ENCODE peak calls at places on chromosomes 12 and 14, in eight cellular contexts. L, M, Q, F, R, Z, V and G are unnamed samples. For H3K4me1, the result is how much of the 10 kb centered on the place peaks cover.

GRCh38 chr12:53995311-53996187 is 4.4 kb upstream of the HOXC9 start:
- DNase-seq in L (peak), M (no peak), Q (peak), F (peak), R (peak), Z (no peak), V (peak), G (peak)

GRCh38 chr12:106138646-106139421 is at the start of gene NUAK1:
- DNase-seq in L (peak), M (peak), Q (peak), F (peak), R (peak), Z (peak), V (peak), G (peak)

GRCh38 chr12:120628919-120629318 is 11.5 kb upstream of the CABP1 start:
- DNase-seq in L (no peak), M (peak), Q (no peak), F (no peak), R (no peak), Z (peak), V (peak), G (no peak)

GRCh38 chr12:50157259-50157658 is 9.9 kb downstream of the CERS5 start:
- DNase-seq in L (no peak), M (no peak), Q (peak), F (no peak), R (no peak), Z (no peak), V (no peak), G (no peak)

GRCh38 chr12:42299392-42300308 is 26.2 kb downstream of the ZCRB1 start:
- DNase-seq in L (no peak), M (no peak), Q (no peak), F (peak), R (no peak), Z (no peak), V (no peak), G (peak)

GRCh38 chr12:119780786-119781434 is 96.2 kb downstream of the CIT start:
- DNase-seq in L (peak), M (peak), Q (peak), F (peak), R (peak), Z (peak), V (peak), G (peak)

GRCh38 chr14:67269338-67270060 is 28.3 kb downstream of the PALS1 start:
- DNase-seq in L (no peak), M (no peak), Q (peak), F (no peak), R (no peak), Z (peak), V (no peak), G (peak)

GRCh38 chr12:11621797-11622423 is 27.6 kb upstream of the ETV6 start:
- DNase-seq in L (no peak), M (no peak), Q (no peak), F (peak), R (no peak), Z (no peak), V (no peak), G (no peak)

GRCh38 chr14:102184678-102185040 is 45.0 kb downstream of the WDR20 start:
- DNase-seq in L (no peak), M (no peak), Q (no peak), F (no peak), R (no peak), Z (no peak), V (no peak), G (no peak)

GRCh38 chr14:89337161-89337560 is 79.9 kb downstream of the FOXN3 start:
- DNase-seq in L (no peak), M (no peak), Q (peak), F (no peak), R (no peak), Z (no peak), V (no peak), G (no peak)

GRCh38 chr12:21656931-21657335 is 709 bp downstream of the LDHB start:
- DNase-seq in L (no peak), M (peak), Q (no peak), F (peak), R (no peak), Z (peak), V (peak), G (no peak)

GRCh38 chr12:122862872-122863701 is 27.8 kb downstream of the HIP1R start:
- DNase-seq in L (no peak), M (no peak), Q (peak), F (peak), R (peak), Z (no peak), V (peak), G (no peak)

GRCh38 chr14:59427653-59428578 is 37.3 kb downstream of the GPR135 start:
- DNase-seq in L (peak), M (no peak), Q (peak), F (no peak), R (peak), Z (no peak), V (no peak), G (peak)

GRCh38 chr14:95068091-95068490 is 89.2 kb downstream of the DICER1 start:
- DNase-seq in L (no peak), M (no peak), Q (no peak), F (no peak), R (no peak), Z (no peak), V (no peak), G (no peak)

GRCh38 chr12:109130755-109131521 is 14.6 kb downstream of the ACACB start:
- DNase-seq in L (peak), M (no peak), Q (no peak), F (no peak), R (peak), Z (peak), V (peak), G (no peak)

GRCh38 chr12:87818416-87818815 is 210.8 kb downstream of the C12orf50 start:
- DNase-seq in L (no peak), M (no peak), Q (no peak), F (no peak), R (no peak), Z (no peak), V (no peak), G (no peak)

GRCh38 chr14:52769889-52770288 is 21.5 kb downstream of the GNPNAT1 start:
- DNase-seq in L (no peak), M (no peak), Q (no peak), F (peak), R (no peak), Z (no peak), V (no peak), G (no peak)

GRCh38 chr12:74890237-74890599 is 319.4 kb downstream of the KCNC2 start:
- DNase-seq in L (no peak), M (peak), Q (no peak), F (peak), R (no peak), Z (peak), V (no peak), G (peak)

GRCh38 chr14:96299441-96299840 is 43.4 kb downstream of the BDKRB1 start:
- DNase-seq in L (no peak), M (no peak), Q (no peak), F (no peak), R (no peak), Z (no peak), V (no peak), G (no peak)

GRCh38 chr12:93689076-93689834 is 12.1 kb downstream of the CRADD start:
- DNase-seq in L (no peak), M (no peak), Q (peak), F (peak), R (no peak), Z (no peak), V (no peak), G (no peak)

GRCh38 chr12:131896811-131897270 is 2.4 kb downstream of the ULK1 start:
- DNase-seq in L (no peak), M (no peak), Q (peak), F (no peak), R (no peak), Z (no peak), V (no peak), G (no peak)

GRCh38 chr12:55932546-55932919 is 1.6 kb downstream of the DGKA start:
- DNase-seq in L (no peak), M (no peak), Q (peak), F (no peak), R (no peak), Z (no peak), V (no peak), G (peak)

GRCh38 chr12:93177208-93178153 is 200.2 kb upstream of the NUDT4 start:
- DNase-seq in L (no peak), M (no peak), Q (no peak), F (no peak), R (no peak), Z (peak), V (no peak), G (no peak)

GRCh38 chr14:27409936-27410335 is 812.1 kb upstream of the NOVA1 start:
- DNase-seq in L (no peak), M (no peak), Q (no peak), F (peak), R (no peak), Z (no peak), V (no peak), G (no peak)

GRCh38 chr14:87617079-87617478 is 375.9 kb downstream of the GALC start:
- DNase-seq in L (no peak), M (no peak), Q (no peak), F (no peak), R (no peak), Z (no peak), V (no peak), G (no peak)

GRCh38 chr14:50792058-50792477 is 38.9 kb downstream of the NIN start:
- DNase-seq in L (no peak), M (no peak), Q (no peak), F (no peak), R (no peak), Z (no peak), V (no peak), G (no peak)

GRCh38 chr14:103488960-103489359 is 33.7 kb downstream of the CKB start:
- DNase-seq in L (no peak), M (no peak), Q (peak), F (no peak), R (no peak), Z (no peak), V (no peak), G (no peak)
- H3K27ac ChIP-seq in L (peak), M (no peak), Q (peak), F (no peak), R (no peak), Z (peak), V (no peak), G (no peak)

DNA sequence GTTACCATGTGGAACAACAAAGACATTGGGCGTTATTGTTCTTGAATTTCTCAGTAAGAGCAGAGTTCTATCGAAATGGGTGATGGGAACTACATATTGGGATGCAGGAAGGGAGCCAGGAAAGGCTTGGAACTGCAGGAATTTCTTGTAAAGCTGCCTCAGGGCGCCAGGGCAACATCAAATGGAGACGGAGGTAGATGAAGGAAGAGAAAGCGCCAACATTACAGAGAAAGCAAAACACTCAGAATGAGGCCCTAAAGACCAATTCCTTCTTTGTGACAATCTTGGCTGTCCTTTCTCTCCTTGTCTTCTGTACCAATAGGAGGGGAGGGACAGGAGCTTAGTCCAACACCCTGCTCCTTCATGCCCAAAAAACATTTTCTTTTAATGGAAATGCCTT is 148.4 kb downstream of the RPAP3 start:
- DNase-seq in L (no peak), M (no peak), Q (no peak), F (no peak), R (no peak), Z (no peak), V (no peak), G (no peak)
- H3K4me1 ChIP-seq in L (under half), M (under half), Q (under half), F (under half), R (under half), Z (under half), V (under half), G (under half)

GRCh38 chr12:98492580-98493140 is 22.7 kb upstream of the TMPO start:
- DNase-seq in L (no peak), M (no peak), Q (no peak), F (no peak), R (no peak), Z (no peak), V (peak), G (no peak)
- H3K27ac ChIP-seq in L (no peak), M (no peak), Q (no peak), F (no peak), R (no peak), Z (peak), V (no peak), G (no peak)

GRCh38 chr12:92029902-92030586 is 115.6 kb downstream of the BTG1 start:
- DNase-seq in L (no peak), M (no peak), Q (no peak), F (no peak), R (no peak), Z (no peak), V (no peak), G (no peak)
- H3K4me1 ChIP-seq in L (under half), M (under half), Q (under half), F (under half), R (under half), Z (under half), V (under half), G (under half)

GRCh38 chr12:27192118-27192802 is 51.8 kb upstream of the STK38L start:
- DNase-seq in L (no peak), M (no peak), Q (no peak), F (no peak), R (no peak), Z (no peak), V (no peak), G (no peak)

GRCh38 chr12:27187697-27188096 is 56.4 kb upstream of the STK38L start:
- DNase-seq in L (no peak), M (no peak), Q (no peak), F (no peak), R (no peak), Z (no peak), V (no peak), G (no peak)

GRCh38 chr12:27191531-27191930 is 52.6 kb upstream of the STK38L start:
- DNase-seq in L (no peak), M (no peak), Q (no peak), F (no peak), R (no peak), Z (no peak), V (no peak), G (no peak)

GRCh38 chr12:27193106-27193505 is 51.0 kb upstream of the STK38L start:
- DNase-seq in L (no peak), M (no peak), Q (no peak), F (no peak), R (no peak), Z (no peak), V (no peak), G (peak)

DNA sequence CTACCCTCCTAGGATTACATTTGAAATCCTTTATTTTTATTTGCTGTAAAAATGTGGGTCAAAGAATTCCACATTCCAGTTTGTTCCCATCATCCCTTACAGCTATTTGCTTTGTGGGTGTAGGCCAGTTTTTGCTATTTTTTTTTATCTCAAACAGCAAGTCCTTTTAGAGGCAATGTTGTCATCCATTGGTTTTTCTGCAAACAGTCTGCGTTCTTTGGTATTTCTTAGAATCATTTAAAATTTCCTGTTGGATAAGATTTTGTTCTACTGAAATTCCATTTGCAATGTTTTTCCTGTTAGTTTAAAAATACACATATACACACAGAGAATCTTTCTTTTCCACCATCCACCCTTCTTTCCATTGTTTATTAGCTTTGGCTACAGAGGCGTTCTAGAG is 53.3 kb upstream of the STK38L start:
- DNase-seq in L (no peak), M (no peak), Q (peak), F (peak), R (no peak), Z (no peak), V (no peak), G (peak)
- H3K27ac ChIP-seq in L (no peak), M (peak), Q (peak), F (peak), R (no peak), Z (no peak), V (peak), G (peak)

DNA sequence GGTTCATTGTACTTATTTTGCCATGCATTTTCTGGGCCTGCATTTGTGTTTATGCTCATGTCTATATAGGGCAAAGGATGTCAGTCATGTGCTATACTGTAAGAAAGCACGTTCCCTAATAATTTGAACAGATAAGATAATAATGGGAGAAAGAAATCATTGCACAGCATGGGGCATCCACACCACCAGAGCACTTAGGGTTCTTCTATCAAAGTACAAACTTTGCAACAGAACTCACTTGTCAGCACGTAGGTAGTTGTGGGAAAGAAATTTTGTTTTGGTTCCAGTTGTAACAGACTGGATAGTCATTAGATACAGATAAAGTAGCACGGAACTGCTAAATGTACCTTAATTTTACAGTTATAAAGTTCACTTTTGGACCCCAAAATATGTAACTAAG is 10.1 kb downstream of the PPP1CC start:
- DNase-seq in L (no peak), M (no peak), Q (no peak), F (no peak), R (no peak), Z (no peak), V (no peak), G (no peak)
- H3K4me1 ChIP-seq in L (under half), M (under half), Q (under half), F (under half), R (under half), Z (under half), V (under half), G (under half)

GRCh38 chr14:79299162-79299561 is 912.1 kb downstream of the DIO2 start:
- DNase-seq in L (no peak), M (no peak), Q (no peak), F (no peak), R (no peak), Z (peak), V (no peak), G (no peak)
- H3K27ac ChIP-seq in L (no peak), M (no peak), Q (no peak), F (no peak), R (no peak), Z (no peak), V (no peak), G (no peak)